ENCODE peak calls at places on chromosomes 6 and 20, in eight cellular contexts. O is heart left ventricle, R is lower lobe of right lung, E is astrocyte of the cerebellum, S is esophagus muscularis mucosa, W is GM06990, V is Peyer's patch, U is right atrium auricular region. A is an unnamed sample.

GRCh38 chr6:69423785-69424184 is 373.0 kb downstream of the LMBRD1 start:
- DNase-seq in E (no peak), R (no peak), W (no peak), O (no peak), U (no peak), V (no peak), S (no peak), A (no peak)

GRCh38 chr20:34491226-34491931 is 24.8 kb upstream of the DYNLRB1 start:
- DNase-seq in O (no peak), E (no peak), V (no peak), R (no peak), W (no peak), U (no peak), S (no peak), A (no peak)

GRCh38 chr6:17149581-17149980 is 47.7 kb downstream of the STMND1 start:
- DNase-seq in R (no peak), V (no peak), U (no peak), W (no peak), E (no peak), O (no peak), S (no peak), A (no peak)

GRCh38 chr6:133184798-133185380 is 56.3 kb upstream of the EYA4 start:
- DNase-seq in R (no peak), U (no peak), E (peak), S (no peak), O (no peak), W (no peak), V (no peak), A (peak)

GRCh38 chr6:134111062-134111677 is 58.7 kb upstream of the SLC2A12 start:
- DNase-seq in U (no peak), O (no peak), R (no peak), E (peak), V (no peak), S (no peak), W (no peak), A (peak)

GRCh38 chr6:13615802-13616140 is 636 bp downstream of the NOL7 start:
- DNase-seq in E (no peak), R (peak), W (no peak), S (no peak), O (peak), V (peak), U (peak), A (peak)

GRCh38 chr6:1612902-1613301 is 3.2 kb downstream of the FOXC1 start:
- DNase-seq in R (no peak), W (no peak), V (no peak), S (no peak), E (peak), U (no peak), O (no peak), A (peak)

GRCh38 chr20:59829415-59830106 is 103.9 kb downstream of the SYCP2 start:
- DNase-seq in U (peak), V (no peak), W (no peak), O (no peak), S (peak), R (no peak), E (no peak), A (no peak)

GRCh38 chr6:109372070-109372585 is 10.1 kb downstream of the CD164 start:
- DNase-seq in W (no peak), O (no peak), U (no peak), S (no peak), R (no peak), E (no peak), V (no peak), A (no peak)

GRCh38 chr20:41476013-41476441 is 109.4 kb upstream of the EMILIN3 start:
- DNase-seq in O (peak), E (peak), R (no peak), V (no peak), U (no peak), W (no peak), S (no peak), A (peak)

GRCh38 chr20:51497542-51498467 is 44.7 kb downstream of the NFATC2 start:
- DNase-seq in O (peak), E (no peak), R (peak), U (no peak), S (no peak), W (peak), V (no peak), A (peak)

GRCh38 chr6:72946766-72947165 is 278.5 kb downstream of the KHDC1L start:
- DNase-seq in R (no peak), W (no peak), V (no peak), E (no peak), O (no peak), U (no peak), S (no peak), A (peak)

GRCh38 chr6:155084431-155085123 is 89.5 kb downstream of the TIAM2 start:
- DNase-seq in V (no peak), U (no peak), R (no peak), E (no peak), W (no peak), O (no peak), S (no peak), A (peak)

GRCh38 chr6:6542357-6542756 is 46.2 kb upstream of the LY86 start:
- DNase-seq in R (no peak), O (no peak), V (no peak), U (no peak), E (no peak), S (no peak), W (no peak), A (no peak)

GRCh38 chr20:63274381-63275228 is 2.0 kb downstream of the ARFGAP1 start:
- DNase-seq in W (no peak), U (no peak), E (no peak), S (no peak), O (no peak), R (no peak), V (no peak), A (no peak)

GRCh38 chr6:79082304-79082703 is 4.2 kb upstream of the PHIP start:
- DNase-seq in R (no peak), E (no peak), O (no peak), U (no peak), S (no peak), W (no peak), V (no peak), A (no peak)
- TF ChIP-seq CTCF in R (no peak), E (no peak), O (no peak), U (no peak), S (no peak), W (no peak), V (no peak), A (no peak)

GRCh38 chr6:27281569-27281968 is 30.5 kb downstream of the POM121L2 start:
- DNase-seq in U (no peak), V (no peak), S (no peak), E (no peak), O (no peak), R (no peak), W (no peak), A (no peak)

GRCh38 chr6:27281105-27281539 is 31.0 kb downstream of the POM121L2 start:
- DNase-seq in U (no peak), R (no peak), S (no peak), E (no peak), O (no peak), W (no peak), V (no peak), A (no peak)

GRCh38 chr6:27280540-27281000 is 31.5 kb downstream of the POM121L2 start:
- DNase-seq in V (no peak), O (no peak), S (no peak), U (no peak), R (no peak), E (no peak), W (no peak), A (no peak)

GRCh38 chr6:27280064-27280539 is 32.0 kb downstream of the POM121L2 start:
- DNase-seq in W (no peak), E (no peak), U (no peak), V (no peak), O (no peak), R (no peak), S (no peak), A (peak)

GRCh38 chr6:27279513-27280063 is 32.1 kb downstream of the PRSS16 start:
- DNase-seq in E (no peak), V (no peak), U (no peak), S (no peak), R (no peak), W (no peak), O (no peak), A (no peak)
- H3K4me3 ChIP-seq in E (peak), V (no peak), U (no peak), S (no peak), R (no peak), W (peak), O (no peak), A (peak)

GRCh38 chr6:44133003-44133931 is 5.9 kb downstream of the TMEM63B start:
- DNase-seq in U (peak), R (peak), V (peak), E (no peak), W (no peak), S (no peak), O (peak), A (peak)
- TF ChIP-seq CTCF in U (no peak), R (no peak), V (no peak), E (no peak), W (no peak), S (no peak), O (no peak), A (no peak)

DNA sequence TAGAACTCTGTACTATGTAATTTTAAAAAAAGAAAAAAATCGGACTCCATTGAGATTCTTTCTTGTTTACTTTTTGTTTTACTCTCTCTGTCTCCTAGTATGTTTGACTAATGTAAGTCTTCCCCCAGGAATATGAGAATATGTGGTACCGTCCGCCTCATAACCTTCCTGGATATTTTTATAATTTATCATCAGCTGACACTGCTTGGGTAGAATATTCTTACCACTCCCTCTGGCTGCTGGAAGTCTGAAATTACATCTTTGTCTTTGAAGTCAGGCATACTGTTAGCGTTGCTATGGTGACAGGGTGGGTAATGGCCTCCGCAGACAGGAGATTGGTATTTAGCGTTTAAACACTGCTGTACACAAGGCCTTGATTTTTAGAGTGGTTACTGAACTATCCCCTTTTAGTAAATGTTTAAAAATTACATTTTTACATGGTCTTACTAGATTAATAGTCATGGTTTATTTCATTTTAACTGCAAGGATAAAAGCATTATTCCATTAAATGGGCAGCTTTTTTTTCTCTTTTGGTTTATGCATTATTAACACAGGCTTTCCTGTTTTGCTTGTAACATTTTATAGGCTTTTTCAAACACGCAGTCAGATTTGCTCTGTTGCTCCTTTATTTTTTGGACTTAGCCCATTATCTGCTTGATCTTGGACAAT is 176.4 kb downstream of the ARID1B start:
- DNase-seq in E (peak), S (no peak), U (no peak), V (no peak), O (peak), W (no peak), R (no peak), A (peak)
- H3K4me3 ChIP-seq in E (no peak), S (no peak), U (no peak), V (no peak), O (peak), W (no peak), R (no peak), A (no peak)

GRCh38 chr20:50202677-50203076 is 12.0 kb downstream of the CEBPB start:
- DNase-seq in E (no peak), W (no peak), V (peak), R (no peak), O (no peak), U (no peak), S (no peak), A (no peak)

GRCh38 chr20:50198211-50198666 is 7.6 kb downstream of the CEBPB start:
- DNase-seq in U (no peak), R (no peak), V (no peak), E (no peak), W (no peak), O (no peak), S (no peak), A (no peak)

GRCh38 chr20:50198716-50199115 is 8.1 kb downstream of the CEBPB start:
- DNase-seq in S (no peak), E (no peak), R (no peak), U (no peak), V (no peak), W (no peak), O (no peak), A (no peak)

GRCh38 chr20:50199703-50200102 is 9.1 kb downstream of the CEBPB start:
- DNase-seq in W (no peak), R (no peak), O (no peak), S (no peak), E (no peak), V (no peak), U (no peak), A (no peak)

GRCh38 chr20:50200482-50201104 is 10.0 kb downstream of the CEBPB start:
- DNase-seq in O (no peak), E (no peak), V (no peak), R (no peak), U (no peak), W (no peak), S (no peak), A (no peak)
- TF ChIP-seq CTCF in O (no peak), E (no peak), V (no peak), R (no peak), U (no peak), W (no peak), S (no peak), A (no peak)

DNA sequence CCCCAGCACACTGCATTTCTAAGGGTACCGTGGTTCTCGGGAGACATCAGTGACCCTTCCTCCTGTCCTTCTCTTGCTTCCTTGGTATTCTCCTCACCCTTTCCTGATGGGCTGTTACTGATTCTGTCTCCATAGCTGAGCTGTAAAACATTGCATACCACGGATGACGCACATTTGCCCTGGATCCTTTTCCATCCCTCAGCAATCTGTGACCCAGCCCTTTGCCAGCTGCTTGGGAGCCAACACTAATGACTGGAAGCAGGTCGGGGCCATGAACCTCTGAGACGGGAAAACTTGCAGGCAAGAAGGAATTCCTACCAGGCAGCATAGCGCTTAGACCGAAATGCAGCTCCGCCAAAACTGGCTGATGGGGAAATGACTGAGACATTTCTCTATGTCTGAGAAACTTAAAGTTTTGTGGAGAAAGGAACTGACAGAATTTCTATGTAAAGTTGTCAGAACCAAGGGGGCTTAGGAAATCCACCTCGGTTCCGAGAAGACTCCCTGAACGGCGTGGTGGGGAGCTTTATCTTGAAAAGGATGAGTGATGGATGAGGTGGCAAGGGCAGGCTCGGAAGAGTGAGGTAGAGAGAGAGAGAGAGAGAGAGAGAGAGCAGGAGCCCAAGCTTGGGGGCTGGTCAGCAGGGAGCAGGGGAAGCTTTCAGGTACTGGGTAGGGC is 19.2 kb downstream of the TUBB2B start:
- DNase-seq in R (no peak), W (no peak), O (no peak), U (peak), S (no peak), V (no peak), E (peak), A (peak)
- H3K4me3 ChIP-seq in R (no peak), W (no peak), O (no peak), U (no peak), S (no peak), V (no peak), E (no peak), A (peak)

A was measured in fibroblast of pulmonary artery.